ENCODE peak calls at places on chromosomes 3 and 15, in four cellular contexts. One of them, this sample, is unnamed.
A peak's percentile ranks its signal among the peaks of the same experiment; 100 is the strongest.

GRCh38 chr3:153977148-153977547 is 144.0 kb upstream of the ARHGEF26 start:
- DNase-seq in mesenchymal stem cell: no peak
- DNase-seq in neuronal stem cell: no peak
- DNase-seq in H1: no peak
- DNase-seq in this sample: no peak

GRCh38 chr15:61828008-61828407 is 232.2 kb downstream of the VPS13C start:
- DNase-seq in mesenchymal stem cell: no peak
- DNase-seq in neuronal stem cell: no peak
- DNase-seq in H1: no peak
- DNase-seq in this sample: no peak

GRCh38 chr3:140285380-140285779 is 350.4 kb downstream of the CLSTN2 start:
- DNase-seq in mesenchymal stem cell: no peak
- DNase-seq in neuronal stem cell: no peak
- DNase-seq in H1: no peak
- DNase-seq in this sample: no peak

GRCh38 chr3:196990654-196991053 is 22.0 kb upstream of the PIGZ start:
- DNase-seq in mesenchymal stem cell: no peak
- DNase-seq in neuronal stem cell: no peak
- DNase-seq in H1: no peak
- DNase-seq in this sample: peak; percentile 20

GRCh38 chr15:88664151-88664778 is 25.4 kb downstream of the ISG20 start:
- DNase-seq in mesenchymal stem cell: no peak
- DNase-seq in neuronal stem cell: no peak
- DNase-seq in H1: no peak
- DNase-seq in this sample: no peak

GRCh38 chr3:102665183-102665582 is 230.4 kb downstream of the ZPLD1 start:
- DNase-seq in mesenchymal stem cell: no peak
- DNase-seq in neuronal stem cell: no peak
- DNase-seq in H1: no peak
- DNase-seq in this sample: no peak

GRCh38 chr3:136038668-136039067 is 73.1 kb downstream of the PPP2R3A start:
- DNase-seq in mesenchymal stem cell: no peak
- DNase-seq in neuronal stem cell: no peak
- DNase-seq in H1: no peak
- DNase-seq in this sample: no peak

GRCh38 chr15:40310001-40310959 is 2.5 kb upstream of the PLCB2 start:
- DNase-seq in mesenchymal stem cell: peak; percentile 50
- DNase-seq in neuronal stem cell: no peak
- DNase-seq in H1: no peak
- DNase-seq in this sample: peak; percentile 80

GRCh38 chr3:168807426-168807825 is 711.7 kb upstream of the GOLIM4 start:
- DNase-seq in mesenchymal stem cell: no peak
- DNase-seq in neuronal stem cell: peak; percentile 33
- DNase-seq in H1: no peak
- DNase-seq in this sample: peak; percentile 31

GRCh38 chr15:60620707-60621106 is 141.8 kb upstream of the ICE2 start:
- DNase-seq in mesenchymal stem cell: peak; percentile 59
- DNase-seq in neuronal stem cell: no peak
- DNase-seq in H1: no peak
- DNase-seq in this sample: peak; percentile 72

GRCh38 chr3:78712270-78712669 is 1055.5 kb downstream of the ROBO1 start:
- DNase-seq in mesenchymal stem cell: no peak
- DNase-seq in neuronal stem cell: no peak
- DNase-seq in H1: no peak
- DNase-seq in this sample: no peak

GRCh38 chr15:100385300-100385699 is 43.5 kb upstream of the ADAMTS17 start:
- DNase-seq in mesenchymal stem cell: no peak
- DNase-seq in neuronal stem cell: no peak
- DNase-seq in H1: no peak
- DNase-seq in this sample: no peak

GRCh38 chr3:63242124-63242523 is 36.0 kb upstream of the SYNPR start:
- DNase-seq in mesenchymal stem cell: no peak
- DNase-seq in neuronal stem cell: no peak
- DNase-seq in H1: no peak
- DNase-seq in this sample: no peak

GRCh38 chr15:45637552-45638033 is 2.8 kb downstream of the SQOR start:
- DNase-seq in mesenchymal stem cell: peak; percentile 97
- DNase-seq in neuronal stem cell: no peak
- DNase-seq in H1: no peak
- DNase-seq in this sample: no peak

GRCh38 chr15:57227181-57227580 is 149.1 kb upstream of the CGNL1 start:
- DNase-seq in mesenchymal stem cell: no peak
- DNase-seq in neuronal stem cell: peak; percentile 18
- DNase-seq in H1: no peak
- DNase-seq in this sample: no peak

GRCh38 chr3:183664913-183665381 is 29.5 kb downstream of the KLHL24 start:
- DNase-seq in mesenchymal stem cell: peak; percentile 20
- DNase-seq in neuronal stem cell: no peak
- DNase-seq in H1: no peak
- DNase-seq in this sample: no peak

GRCh38 chr15:75307778-75308390 is 25.2 kb downstream of the GOLGA6D start:
- DNase-seq in mesenchymal stem cell: peak; percentile 7
- DNase-seq in neuronal stem cell: peak; percentile 6
- DNase-seq in H1: peak; percentile 60
- DNase-seq in this sample: peak; percentile 88

GRCh38 chr3:473284-473800 is 276.8 kb downstream of the CHL1 start:
- DNase-seq in mesenchymal stem cell: no peak
- DNase-seq in neuronal stem cell: no peak
- DNase-seq in H1: no peak
- DNase-seq in this sample: no peak

GRCh38 chr3:9902372-9903237 is at the start of gene IL17RE:
- DNase-seq in mesenchymal stem cell: no peak
- DNase-seq in neuronal stem cell: no peak
- DNase-seq in H1: no peak
- DNase-seq in this sample: peak; percentile 58

GRCh38 chr3:13593615-13594014 is 44.7 kb downstream of the FBLN2 start:
- DNase-seq in mesenchymal stem cell: no peak
- DNase-seq in neuronal stem cell: no peak
- DNase-seq in H1: no peak
- DNase-seq in this sample: no peak

GRCh38 chr3:10474439-10474723 is 31.0 kb downstream of the ATP2B2 start:
- DNase-seq in mesenchymal stem cell: no peak
- DNase-seq in neuronal stem cell: no peak
- DNase-seq in H1: no peak
- DNase-seq in this sample: no peak

GRCh38 chr3:52690560-52690959 is 4.7 kb downstream of the GNL3 start:
- DNase-seq in mesenchymal stem cell: no peak
- DNase-seq in neuronal stem cell: no peak
- DNase-seq in H1: no peak
- DNase-seq in this sample: no peak

DNA sequence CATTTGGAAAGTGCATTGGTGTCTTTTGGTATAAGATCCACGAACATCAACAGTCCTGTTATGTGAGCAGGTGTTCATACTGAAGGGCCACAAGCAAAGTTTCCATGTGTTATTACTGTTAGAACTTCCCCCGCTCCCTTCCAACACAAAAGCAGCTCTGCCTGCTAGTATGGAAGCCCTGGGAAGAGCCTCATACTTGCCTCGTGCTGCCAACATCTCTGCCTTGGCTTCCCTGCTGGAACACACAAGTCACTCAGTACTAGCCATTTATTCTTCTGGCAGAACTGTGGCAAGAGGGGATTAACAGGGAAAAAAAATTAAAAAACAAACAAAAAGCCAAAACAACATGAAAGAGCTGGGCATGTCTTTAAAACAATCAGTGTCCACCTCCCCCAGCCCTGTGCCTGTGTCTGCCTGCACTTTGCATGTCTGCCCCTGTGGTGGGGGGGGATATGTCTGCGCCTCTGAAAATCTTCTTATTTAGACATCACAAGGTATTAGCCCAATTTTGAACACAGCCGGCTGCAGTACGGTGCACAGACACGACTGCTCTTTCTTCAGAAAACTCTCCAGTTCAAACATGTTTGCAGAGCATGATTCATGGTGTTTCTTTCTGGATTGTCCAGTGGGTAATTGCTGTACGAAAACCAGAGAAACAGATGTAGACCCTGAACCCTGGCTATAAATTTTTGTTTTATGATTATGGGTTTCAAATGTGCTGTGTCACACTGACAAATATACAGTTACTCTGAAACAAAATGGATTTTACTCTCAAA is 3.6 kb upstream of the RARB start:
- DNase-seq in mesenchymal stem cell: peak; percentile 67
- DNase-seq in neuronal stem cell: no peak
- DNase-seq in H1: no peak
- DNase-seq in this sample: no peak
- H4K8ac ChIP-seq in mesenchymal stem cell: no peak overlapping the region
- H4K8ac ChIP-seq in neuronal stem cell: no peak overlapping the region
- H4K8ac ChIP-seq in H1: no peak overlapping the region
- H4K8ac ChIP-seq in this sample: no peak overlapping the region

GRCh38 chr15:94709319-94709718 is 478.0 kb downstream of the MCTP2 start:
- DNase-seq in mesenchymal stem cell: no peak
- DNase-seq in neuronal stem cell: no peak
- DNase-seq in H1: no peak
- DNase-seq in this sample: no peak
- H3K18ac ChIP-seq in mesenchymal stem cell: no peak overlapping the region
- H3K18ac ChIP-seq in neuronal stem cell: no peak overlapping the region
- H3K18ac ChIP-seq in H1: no peak overlapping the region
- H3K18ac ChIP-seq in this sample: no peak overlapping the region

DNA sequence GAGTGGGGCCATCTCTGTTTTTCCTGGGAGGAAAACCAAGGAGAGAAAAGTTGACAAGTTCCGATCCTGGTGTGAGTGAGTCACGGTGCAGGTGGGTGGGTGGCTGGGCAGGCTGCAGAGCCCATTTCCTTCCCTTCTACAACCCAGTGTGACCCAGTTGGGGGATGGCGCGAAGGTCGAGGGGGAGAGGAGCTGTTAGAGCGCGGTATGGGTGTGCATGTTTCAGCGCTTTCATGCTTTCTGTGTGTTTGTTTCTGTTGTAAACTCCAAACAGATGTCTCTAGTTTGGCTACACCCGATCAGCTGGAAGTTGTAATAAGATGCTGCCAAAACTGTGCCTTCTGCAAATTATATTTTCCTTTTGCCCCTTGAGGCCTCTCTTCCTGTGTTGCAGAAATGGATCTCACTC is 3.8 kb downstream of the FAM43A start:
- DNase-seq in mesenchymal stem cell: peak; percentile 60
- DNase-seq in neuronal stem cell: no peak
- DNase-seq in H1: no peak
- DNase-seq in this sample: no peak
- H3K23ac ChIP-seq in mesenchymal stem cell: no peak overlapping the region
- H3K23ac ChIP-seq in neuronal stem cell: no peak overlapping the region
- H3K23ac ChIP-seq in H1: no peak overlapping the region
- H3K23ac ChIP-seq in this sample: no peak overlapping the region

GRCh38 chr3:188948658-188949400 is 222.9 kb upstream of the TPRG1 start:
- DNase-seq in mesenchymal stem cell: peak; percentile 91
- DNase-seq in neuronal stem cell: no peak
- DNase-seq in H1: no peak
- DNase-seq in this sample: no peak

GRCh38 chr3:188947401-188947982 is 224.3 kb upstream of the TPRG1 start:
- DNase-seq in mesenchymal stem cell: peak; percentile 93
- DNase-seq in neuronal stem cell: peak; percentile 89
- DNase-seq in H1: peak; percentile 74
- DNase-seq in this sample: peak; percentile 94

GRCh38 chr3:188950006-188950405 is 221.8 kb upstream of the TPRG1 start:
- DNase-seq in mesenchymal stem cell: peak; percentile 65
- DNase-seq in neuronal stem cell: no peak
- DNase-seq in H1: no peak
- DNase-seq in this sample: no peak

GRCh38 chr3:188947983-188948657 is 223.7 kb upstream of the TPRG1 start:
- DNase-seq in mesenchymal stem cell: peak; percentile 96
- DNase-seq in neuronal stem cell: peak; percentile 79
- DNase-seq in H1: peak; percentile 64
- DNase-seq in this sample: peak; percentile 89

GRCh38 chr3:188950832-188951489 is 220.8 kb upstream of the TPRG1 start:
- DNase-seq in mesenchymal stem cell: peak; percentile 97
- DNase-seq in neuronal stem cell: no peak
- DNase-seq in H1: no peak
- DNase-seq in this sample: no peak
- H4K8ac ChIP-seq in mesenchymal stem cell: peak overlapping the region; percentile 74
- H4K8ac ChIP-seq in neuronal stem cell: no peak overlapping the region
- H4K8ac ChIP-seq in H1: no peak overlapping the region
- H4K8ac ChIP-seq in this sample: no peak overlapping the region

GRCh38 chr3:49937081-49937480 is 2.9 kb upstream of the RBM6 start:
- DNase-seq in mesenchymal stem cell: peak; percentile 34
- DNase-seq in neuronal stem cell: no peak
- DNase-seq in H1: no peak
- DNase-seq in this sample: no peak

GRCh38 chr3:49940667-49941249 is 808 bp downstream of the RBM6 start:
- DNase-seq in mesenchymal stem cell: no peak
- DNase-seq in neuronal stem cell: no peak
- DNase-seq in H1: no peak
- DNase-seq in this sample: no peak

DNA sequence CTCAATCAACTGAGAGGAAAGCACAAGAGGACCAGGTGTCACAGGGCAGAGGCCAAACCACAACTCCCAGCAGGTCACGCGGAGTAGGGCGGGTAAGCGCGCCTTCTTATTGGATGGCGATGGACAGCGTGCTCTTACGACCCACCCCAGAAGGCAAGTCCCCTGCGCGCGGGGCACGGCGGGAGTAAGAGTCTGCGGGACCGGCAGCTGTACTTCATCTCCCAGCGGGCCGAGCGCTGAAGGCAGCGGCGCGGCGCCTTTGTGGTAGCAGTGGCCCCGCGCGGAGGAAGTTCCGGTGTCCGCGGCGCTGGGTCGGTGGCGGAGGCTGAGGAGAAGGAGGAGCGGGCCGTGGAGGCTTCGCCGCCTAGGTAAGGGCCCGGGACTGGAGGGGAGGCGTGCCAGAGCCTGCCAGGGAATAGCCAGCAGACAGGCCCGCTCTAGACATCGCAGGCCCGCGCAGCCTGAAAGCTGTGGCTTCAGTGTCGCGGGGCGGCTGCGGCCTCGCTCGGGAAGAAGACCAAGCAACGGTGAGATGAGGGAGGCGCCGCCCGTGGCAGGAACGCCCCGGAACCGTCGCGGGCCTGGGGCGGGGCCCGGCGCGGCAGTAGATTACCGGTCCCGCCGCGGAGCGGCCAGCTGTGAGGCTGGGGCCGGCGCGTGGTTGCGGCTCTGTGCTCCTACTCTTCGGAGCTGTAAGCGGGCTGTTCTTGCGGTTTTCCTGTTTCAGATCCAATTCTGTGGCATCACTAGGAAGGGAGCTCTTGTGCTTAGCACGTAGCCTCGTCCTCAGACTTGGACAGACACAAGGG is at the start of gene RBM6:
- DNase-seq in mesenchymal stem cell: peak; percentile 98
- DNase-seq in neuronal stem cell: peak; percentile 92
- DNase-seq in H1: peak; percentile 94
- DNase-seq in this sample: peak; percentile 99
- H3K18ac ChIP-seq in mesenchymal stem cell: peak within 1 kb of the TSS; percentile 78
- H3K18ac ChIP-seq in neuronal stem cell: peak within 1 kb of the TSS; percentile 100
- H3K18ac ChIP-seq in H1: peak within 1 kb of the TSS; percentile 98
- H3K18ac ChIP-seq in this sample: peak within 1 kb of the TSS; percentile 55

DNA sequence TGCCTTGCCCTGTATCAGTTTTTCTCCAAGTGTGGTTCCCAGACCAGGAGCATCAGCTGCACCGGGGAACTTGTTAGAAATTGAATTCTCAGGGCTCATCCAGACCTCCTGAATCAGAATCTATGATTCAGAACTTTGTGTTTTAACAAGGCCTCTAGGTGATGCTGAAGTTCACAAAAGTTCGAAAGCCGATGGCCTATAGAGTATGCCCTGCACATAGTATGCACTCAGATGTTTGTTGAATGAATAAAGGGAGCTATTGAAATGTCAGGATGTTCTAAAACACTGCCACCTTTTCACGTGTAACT is 666 bp upstream of the LARP6 start:
- DNase-seq in mesenchymal stem cell: peak; percentile 50
- DNase-seq in neuronal stem cell: peak; percentile 12
- DNase-seq in H1: no peak
- DNase-seq in this sample: no peak
- H3K23ac ChIP-seq in mesenchymal stem cell: no peak overlapping the region
- H3K23ac ChIP-seq in neuronal stem cell: no peak overlapping the region
- H3K23ac ChIP-seq in H1: no peak overlapping the region
- H3K23ac ChIP-seq in this sample: no peak overlapping the region